ENCODE peak calls at places on chromosome X, in nine cellular contexts. One of them, this sample, is unnamed.

GRCh38 chrX:19566359-19567141 is 51.2 kb upstream of the MAP3K15 start:
- DNase-seq in NCI-H187 treated with DMSO at 0.1 percent for 48 hours: no peak
- DNase-seq in anterior cingulate cortex: no peak
- DNase-seq in IMR-90: peak
- DNase-seq in NAMALWA: peak
- DNase-seq in hepatic stellate cell: no peak
- DNase-seq in psoas muscle: no peak
- DNase-seq in ureter: no peak
- DNase-seq in iris pigment epithelial cell: peak
- DNase-seq in this sample: peak

GRCh38 chrX:154006965-154007364 is 12.7 kb downstream of the IRAK1 start:
- DNase-seq in ureter: no peak
- DNase-seq in psoas muscle: no peak
- DNase-seq in NAMALWA: no peak
- DNase-seq in IMR-90: no peak
- DNase-seq in hepatic stellate cell: no peak
- DNase-seq in NCI-H187 treated with DMSO at 0.1 percent for 48 hours: no peak
- DNase-seq in iris pigment epithelial cell: no peak
- DNase-seq in anterior cingulate cortex: no peak
- DNase-seq in this sample: no peak

GRCh38 chrX:4225086-4225485 is 511.6 kb upstream of the PRKX start:
- DNase-seq in IMR-90: no peak
- DNase-seq in NAMALWA: no peak
- DNase-seq in anterior cingulate cortex: no peak
- DNase-seq in NCI-H187 treated with DMSO at 0.1 percent for 48 hours: no peak
- DNase-seq in iris pigment epithelial cell: no peak
- DNase-seq in hepatic stellate cell: no peak
- DNase-seq in ureter: no peak
- DNase-seq in psoas muscle: no peak
- DNase-seq in this sample: no peak

GRCh38 chrX:41333744-41333993 is 293 bp upstream of the DDX3X start:
- DNase-seq in anterior cingulate cortex: no peak
- DNase-seq in hepatic stellate cell: peak
- DNase-seq in psoas muscle: peak
- DNase-seq in ureter: no peak
- DNase-seq in IMR-90: peak
- DNase-seq in NCI-H187 treated with DMSO at 0.1 percent for 48 hours: no peak
- DNase-seq in NAMALWA: peak
- DNase-seq in iris pigment epithelial cell: peak
- DNase-seq in this sample: peak

GRCh38 chrX:12410523-12410922 is 272.2 kb downstream of the FRMPD4 start:
- DNase-seq in NCI-H187 treated with DMSO at 0.1 percent for 48 hours: no peak
- DNase-seq in hepatic stellate cell: no peak
- DNase-seq in iris pigment epithelial cell: no peak
- DNase-seq in anterior cingulate cortex: no peak
- DNase-seq in ureter: no peak
- DNase-seq in IMR-90: no peak
- DNase-seq in psoas muscle: no peak
- DNase-seq in NAMALWA: no peak
- DNase-seq in this sample: no peak

GRCh38 chrX:130173190-130173895 is 1.6 kb downstream of the RAB33A start:
- DNase-seq in psoas muscle: peak
- DNase-seq in IMR-90: peak
- DNase-seq in NAMALWA: peak
- DNase-seq in hepatic stellate cell: peak
- DNase-seq in ureter: no peak
- DNase-seq in iris pigment epithelial cell: peak
- DNase-seq in NCI-H187 treated with DMSO at 0.1 percent for 48 hours: no peak
- DNase-seq in anterior cingulate cortex: no peak
- DNase-seq in this sample: peak

GRCh38 chrX:54721424-54721823 is 76.6 kb downstream of the ITIH6 start:
- DNase-seq in ureter: no peak
- DNase-seq in iris pigment epithelial cell: no peak
- DNase-seq in anterior cingulate cortex: no peak
- DNase-seq in IMR-90: no peak
- DNase-seq in psoas muscle: no peak
- DNase-seq in hepatic stellate cell: no peak
- DNase-seq in NAMALWA: no peak
- DNase-seq in NCI-H187 treated with DMSO at 0.1 percent for 48 hours: no peak
- DNase-seq in this sample: no peak

GRCh38 chrX:26845051-26845450 is 618.1 kb downstream of the PPP4R3C start:
- DNase-seq in ureter: no peak
- DNase-seq in psoas muscle: no peak
- DNase-seq in anterior cingulate cortex: no peak
- DNase-seq in NAMALWA: no peak
- DNase-seq in IMR-90: no peak
- DNase-seq in iris pigment epithelial cell: peak
- DNase-seq in NCI-H187 treated with DMSO at 0.1 percent for 48 hours: no peak
- DNase-seq in hepatic stellate cell: no peak
- DNase-seq in this sample: no peak

GRCh38 chrX:31266172-31267076 is 194.6 kb upstream of the FTHL17 start:
- DNase-seq in psoas muscle: peak
- DNase-seq in hepatic stellate cell: peak
- DNase-seq in ureter: peak
- DNase-seq in NCI-H187 treated with DMSO at 0.1 percent for 48 hours: no peak
- DNase-seq in iris pigment epithelial cell: peak
- DNase-seq in NAMALWA: peak
- DNase-seq in anterior cingulate cortex: peak
- DNase-seq in IMR-90: no peak
- DNase-seq in this sample: peak

GRCh38 chrX:136708348-136708747 is 60.4 kb downstream of the CD40LG start:
- DNase-seq in psoas muscle: no peak
- DNase-seq in NCI-H187 treated with DMSO at 0.1 percent for 48 hours: no peak
- DNase-seq in iris pigment epithelial cell: no peak
- DNase-seq in NAMALWA: peak
- DNase-seq in ureter: no peak
- DNase-seq in IMR-90: peak
- DNase-seq in hepatic stellate cell: no peak
- DNase-seq in anterior cingulate cortex: no peak
- DNase-seq in this sample: peak

GRCh38 chrX:45344597-45344996 is 143.9 kb upstream of the DIPK2B start:
- DNase-seq in psoas muscle: no peak
- DNase-seq in NCI-H187 treated with DMSO at 0.1 percent for 48 hours: no peak
- DNase-seq in anterior cingulate cortex: no peak
- DNase-seq in iris pigment epithelial cell: peak
- DNase-seq in ureter: no peak
- DNase-seq in hepatic stellate cell: peak
- DNase-seq in NAMALWA: no peak
- DNase-seq in IMR-90: peak
- DNase-seq in this sample: no peak

GRCh38 chrX:135086197-135086854 is 34.0 kb downstream of the ETDB start:
- DNase-seq in psoas muscle: no peak
- DNase-seq in IMR-90: peak
- DNase-seq in NAMALWA: peak
- DNase-seq in ureter: no peak
- DNase-seq in anterior cingulate cortex: no peak
- DNase-seq in NCI-H187 treated with DMSO at 0.1 percent for 48 hours: no peak
- DNase-seq in hepatic stellate cell: peak
- DNase-seq in iris pigment epithelial cell: peak
- DNase-seq in this sample: peak

GRCh38 chrX:85611926-85612325 is 232.5 kb upstream of the POF1B start:
- DNase-seq in iris pigment epithelial cell: peak
- DNase-seq in NAMALWA: peak
- DNase-seq in IMR-90: peak
- DNase-seq in hepatic stellate cell: no peak
- DNase-seq in anterior cingulate cortex: no peak
- DNase-seq in NCI-H187 treated with DMSO at 0.1 percent for 48 hours: no peak
- DNase-seq in ureter: no peak
- DNase-seq in psoas muscle: no peak
- DNase-seq in this sample: peak

GRCh38 chrX:13123857-13124345 is 79.5 kb upstream of the FAM9C start:
- DNase-seq in IMR-90: peak
- DNase-seq in hepatic stellate cell: peak
- DNase-seq in ureter: no peak
- DNase-seq in NAMALWA: no peak
- DNase-seq in iris pigment epithelial cell: peak
- DNase-seq in psoas muscle: no peak
- DNase-seq in anterior cingulate cortex: no peak
- DNase-seq in NCI-H187 treated with DMSO at 0.1 percent for 48 hours: no peak
- DNase-seq in this sample: no peak

GRCh38 chrX:19513383-19513782 is 1.9 kb downstream of the MAP3K15 start:
- DNase-seq in hepatic stellate cell: no peak
- DNase-seq in psoas muscle: no peak
- DNase-seq in ureter: no peak
- DNase-seq in NCI-H187 treated with DMSO at 0.1 percent for 48 hours: peak
- DNase-seq in iris pigment epithelial cell: no peak
- DNase-seq in NAMALWA: no peak
- DNase-seq in IMR-90: peak
- DNase-seq in anterior cingulate cortex: no peak
- DNase-seq in this sample: no peak

GRCh38 chrX:52422884-52423283 is 54.1 kb downstream of the XAGE2 start:
- DNase-seq in NAMALWA: no peak
- DNase-seq in hepatic stellate cell: peak
- DNase-seq in ureter: no peak
- DNase-seq in NCI-H187 treated with DMSO at 0.1 percent for 48 hours: no peak
- DNase-seq in anterior cingulate cortex: no peak
- DNase-seq in iris pigment epithelial cell: peak
- DNase-seq in IMR-90: peak
- DNase-seq in psoas muscle: no peak
- DNase-seq in this sample: no peak

GRCh38 chrX:13906103-13906502 is 89.2 kb upstream of the GPM6B start:
- DNase-seq in anterior cingulate cortex: no peak
- DNase-seq in NAMALWA: no peak
- DNase-seq in hepatic stellate cell: no peak
- DNase-seq in NCI-H187 treated with DMSO at 0.1 percent for 48 hours: no peak
- DNase-seq in psoas muscle: no peak
- DNase-seq in iris pigment epithelial cell: no peak
- DNase-seq in IMR-90: no peak
- DNase-seq in ureter: no peak
- DNase-seq in this sample: no peak

GRCh38 chrX:129540068-129540653 is at the start of gene OCRL:
- DNase-seq in NAMALWA: peak
- DNase-seq in ureter: peak
- DNase-seq in IMR-90: peak
- DNase-seq in NCI-H187 treated with DMSO at 0.1 percent for 48 hours: peak
- DNase-seq in iris pigment epithelial cell: peak
- DNase-seq in anterior cingulate cortex: peak
- DNase-seq in hepatic stellate cell: peak
- DNase-seq in psoas muscle: peak
- DNase-seq in this sample: peak

GRCh38 chrX:20906571-20906970 is 467.6 kb upstream of the CNKSR2 start:
- DNase-seq in psoas muscle: no peak
- DNase-seq in hepatic stellate cell: no peak
- DNase-seq in IMR-90: no peak
- DNase-seq in NCI-H187 treated with DMSO at 0.1 percent for 48 hours: no peak
- DNase-seq in iris pigment epithelial cell: no peak
- DNase-seq in anterior cingulate cortex: no peak
- DNase-seq in NAMALWA: no peak
- DNase-seq in ureter: no peak
- DNase-seq in this sample: no peak

GRCh38 chrX:142891046-142891445 is 134.7 kb upstream of the SPANXN4 start:
- DNase-seq in IMR-90: no peak
- DNase-seq in iris pigment epithelial cell: no peak
- DNase-seq in NCI-H187 treated with DMSO at 0.1 percent for 48 hours: no peak
- DNase-seq in hepatic stellate cell: no peak
- DNase-seq in anterior cingulate cortex: no peak
- DNase-seq in NAMALWA: no peak
- DNase-seq in psoas muscle: no peak
- DNase-seq in ureter: no peak
- DNase-seq in this sample: no peak

GRCh38 chrX:144637731-144638130 is 609.6 kb upstream of the SPANXN1 start:
- DNase-seq in hepatic stellate cell: no peak
- DNase-seq in anterior cingulate cortex: no peak
- DNase-seq in psoas muscle: no peak
- DNase-seq in NCI-H187 treated with DMSO at 0.1 percent for 48 hours: no peak
- DNase-seq in IMR-90: no peak
- DNase-seq in iris pigment epithelial cell: peak
- DNase-seq in ureter: no peak
- DNase-seq in NAMALWA: no peak
- DNase-seq in this sample: no peak

GRCh38 chrX:32896132-32896531 is 315.2 kb downstream of the DMD start:
- DNase-seq in psoas muscle: no peak
- DNase-seq in NCI-H187 treated with DMSO at 0.1 percent for 48 hours: no peak
- DNase-seq in iris pigment epithelial cell: no peak
- DNase-seq in IMR-90: no peak
- DNase-seq in ureter: no peak
- DNase-seq in NAMALWA: no peak
- DNase-seq in anterior cingulate cortex: no peak
- DNase-seq in hepatic stellate cell: no peak
- DNase-seq in this sample: no peak

GRCh38 chrX:135516376-135516775 is 4.1 kb upstream of the INTS6L start:
- DNase-seq in NAMALWA: peak
- DNase-seq in IMR-90: no peak
- DNase-seq in iris pigment epithelial cell: no peak
- DNase-seq in psoas muscle: no peak
- DNase-seq in anterior cingulate cortex: no peak
- DNase-seq in NCI-H187 treated with DMSO at 0.1 percent for 48 hours: no peak
- DNase-seq in ureter: no peak
- DNase-seq in hepatic stellate cell: no peak
- DNase-seq in this sample: peak

GRCh38 chrX:10015711-10016515 is 48.8 kb downstream of the CLDN34 start:
- DNase-seq in IMR-90: peak
- DNase-seq in iris pigment epithelial cell: no peak
- DNase-seq in ureter: no peak
- DNase-seq in anterior cingulate cortex: no peak
- DNase-seq in psoas muscle: peak
- DNase-seq in NCI-H187 treated with DMSO at 0.1 percent for 48 hours: no peak
- DNase-seq in NAMALWA: no peak
- DNase-seq in hepatic stellate cell: no peak
- DNase-seq in this sample: peak

GRCh38 chrX:10904220-10904619 is 206.9 kb upstream of the HCCS start:
- DNase-seq in NCI-H187 treated with DMSO at 0.1 percent for 48 hours: no peak
- DNase-seq in psoas muscle: no peak
- DNase-seq in anterior cingulate cortex: no peak
- DNase-seq in IMR-90: peak
- DNase-seq in iris pigment epithelial cell: peak
- DNase-seq in ureter: no peak
- DNase-seq in NAMALWA: no peak
- DNase-seq in hepatic stellate cell: no peak
- DNase-seq in this sample: no peak

GRCh38 chrX:67524950-67525691 is 18.7 kb upstream of the AR start:
- DNase-seq in IMR-90: no peak
- DNase-seq in psoas muscle: no peak
- DNase-seq in NAMALWA: no peak
- DNase-seq in ureter: no peak
- DNase-seq in hepatic stellate cell: no peak
- DNase-seq in NCI-H187 treated with DMSO at 0.1 percent for 48 hours: no peak
- DNase-seq in anterior cingulate cortex: no peak
- DNase-seq in iris pigment epithelial cell: no peak
- DNase-seq in this sample: no peak